ENCODE peak calls at places on chromosomes 5 and 9, in eight cellular contexts. P is heart right ventricle; C is OCI-LY7; F is neuronal stem cell; U is upper lobe of right lung; N is iPS DF 6.9; K is effector memory CD4-positive, alpha-beta T cell; H is adrenal gland. T is an unnamed sample. For H3K4me1, the result is how much of the 10 kb centered on the place peaks cover.

GRCh38 chr5:168401880-168402279 is 84.4 kb upstream of the RARS1 start:
- DNase-seq in P (no peak), C (no peak), F (no peak), U (no peak), N (no peak), K (no peak), H (no peak), T (no peak)

GRCh38 chr9:133322701-133323100 is 13.3 kb downstream of the SURF6 start:
- DNase-seq in P (no peak), C (no peak), F (no peak), U (no peak), N (no peak), K (no peak), H (peak), T (no peak)

GRCh38 chr5:177498013-177498847 is 826 bp upstream of the PDLIM7 start:
- DNase-seq in P (no peak), C (no peak), F (no peak), U (peak), N (no peak), K (peak), H (no peak), T (no peak)

GRCh38 chr5:134114886-134115805 is 665 bp downstream of the TCF7 start:
- DNase-seq in P (no peak), C (peak), F (no peak), U (peak), N (peak), K (peak), H (peak), T (no peak)

GRCh38 chr5:152193391-152194107 is 211.5 kb downstream of the NMUR2 start:
- DNase-seq in P (no peak), C (no peak), F (no peak), U (no peak), N (no peak), K (no peak), H (no peak), T (no peak)

GRCh38 chr9:36870960-36871359 is 163.1 kb downstream of the PAX5 start:
- DNase-seq in P (no peak), C (no peak), F (no peak), U (peak), N (no peak), K (no peak), H (peak), T (no peak)

GRCh38 chr9:121075251-121076036 is 689 bp downstream of the CNTRL start:
- DNase-seq in P (no peak), C (peak), F (no peak), U (no peak), N (no peak), K (no peak), H (no peak), T (no peak)

GRCh38 chr5:60287174-60287771 is 393.7 kb upstream of the PDE4D start:
- DNase-seq in P (no peak), C (peak), F (peak), U (peak), N (peak), K (no peak), H (no peak), T (no peak)

GRCh38 chr5:347712-348284 is 26.3 kb downstream of the AHRR start:
- DNase-seq in P (no peak), C (no peak), F (no peak), U (no peak), N (no peak), K (no peak), H (no peak), T (no peak)

GRCh38 chr5:33688041-33688980 is 203.5 kb downstream of the ADAMTS12 start:
- DNase-seq in P (peak), C (no peak), F (no peak), U (no peak), N (no peak), K (no peak), H (no peak), T (no peak)

GRCh38 chr5:121688126-121688525 is 163.6 kb upstream of the FTMT start:
- DNase-seq in P (no peak), C (no peak), F (no peak), U (no peak), N (no peak), K (no peak), H (no peak), T (no peak)

GRCh38 chr5:176700239-176700847 is 53.1 kb downstream of the TSPAN17 start:
- DNase-seq in P (no peak), C (peak), F (peak), U (no peak), N (no peak), K (no peak), H (peak), T (no peak)

GRCh38 chr9:105251733-105252404 is 7.4 kb downstream of the SLC44A1 start:
- DNase-seq in P (no peak), C (no peak), F (no peak), U (no peak), N (no peak), K (no peak), H (no peak), T (no peak)

GRCh38 chr5:141319202-141319601 is 1.4 kb downstream of the TAF7 start:
- DNase-seq in P (no peak), C (no peak), F (no peak), U (no peak), N (no peak), K (no peak), H (no peak), T (no peak)
- H3K4me3 ChIP-seq in P (no peak), C (peak), F (no peak), U (peak), N (no peak), K (no peak), H (no peak), T (no peak)

GRCh38 chr9:128723352-128723865 is 518 bp downstream of the ZDHHC12 start:
- DNase-seq in P (no peak), C (no peak), F (peak), U (no peak), N (no peak), K (no peak), H (peak), T (no peak)
- H3K27ac ChIP-seq in P (peak), C (peak), F (no peak), U (peak), N (no peak), K (peak), H (no peak), T (peak)

DNA sequence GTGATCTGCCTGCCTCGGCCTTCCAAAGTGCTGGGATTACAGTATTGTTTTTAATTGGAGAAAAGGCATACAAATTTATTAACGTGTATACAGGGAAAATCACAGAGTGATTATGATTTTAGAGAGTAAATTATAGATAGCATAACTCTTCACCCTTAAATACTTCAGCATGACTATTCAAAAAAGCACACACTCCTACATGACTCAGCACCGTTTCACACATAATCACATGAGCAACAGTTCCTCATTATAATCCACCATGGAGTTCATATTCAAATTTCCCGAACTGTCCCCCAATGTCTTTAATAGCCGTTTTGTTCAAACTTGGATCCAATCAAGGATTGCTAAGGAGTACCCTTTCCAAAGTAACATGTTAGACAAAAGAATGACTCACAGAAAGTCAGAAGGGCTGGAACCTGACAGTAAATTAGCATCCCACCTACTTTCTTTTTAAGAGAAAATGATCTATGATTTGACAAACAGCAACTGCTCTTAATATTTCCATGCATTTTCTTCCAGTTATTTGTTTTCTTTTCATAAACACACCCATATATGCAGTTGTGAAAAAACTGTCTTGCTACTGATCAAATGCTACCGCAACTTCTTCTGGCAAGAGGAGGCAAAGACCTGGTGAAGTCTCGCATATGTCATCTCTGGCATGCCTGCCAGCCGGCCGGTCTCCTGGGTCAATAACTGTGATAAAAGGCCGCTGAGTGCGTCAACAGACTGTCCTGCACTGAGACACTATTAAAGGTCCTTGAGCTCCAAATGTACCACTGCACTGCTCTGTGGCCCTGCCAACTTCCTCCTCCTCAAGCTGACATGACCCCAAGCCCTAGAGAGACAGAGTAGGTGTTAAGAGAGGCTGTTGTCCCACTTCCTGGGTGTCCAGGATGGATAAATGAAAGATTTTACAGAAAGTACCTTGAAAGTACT is 31.9 kb downstream of the RAPGEF1 start:
- DNase-seq in P (peak), C (peak), F (no peak), U (peak), N (no peak), K (no peak), H (peak), T (no peak)
- H3K4me1 ChIP-seq in P (half or more), C (half or more), F (under half), U (half or more), N (under half), K (under half), H (under half), T (under half)

GRCh38 chr5:115599924-115600323 is 2.4 kb downstream of the TICAM2 start:
- DNase-seq in P (no peak), C (no peak), F (no peak), U (no peak), N (no peak), K (no peak), H (no peak), T (no peak)

GRCh38 chr5:115602585-115603125 is 376 bp upstream of the TICAM2 start:
- DNase-seq in P (no peak), C (no peak), F (peak), U (no peak), N (no peak), K (no peak), H (no peak), T (no peak)

GRCh38 chr5:115601709-115602584 is at the start of gene TICAM2:
- DNase-seq in P (peak), C (peak), F (peak), U (peak), N (no peak), K (peak), H (peak), T (peak)

GRCh38 chr5:115600771-115601170 is 1.5 kb downstream of the TICAM2 start:
- DNase-seq in P (no peak), C (no peak), F (no peak), U (no peak), N (no peak), K (no peak), H (no peak), T (no peak)

DNA sequence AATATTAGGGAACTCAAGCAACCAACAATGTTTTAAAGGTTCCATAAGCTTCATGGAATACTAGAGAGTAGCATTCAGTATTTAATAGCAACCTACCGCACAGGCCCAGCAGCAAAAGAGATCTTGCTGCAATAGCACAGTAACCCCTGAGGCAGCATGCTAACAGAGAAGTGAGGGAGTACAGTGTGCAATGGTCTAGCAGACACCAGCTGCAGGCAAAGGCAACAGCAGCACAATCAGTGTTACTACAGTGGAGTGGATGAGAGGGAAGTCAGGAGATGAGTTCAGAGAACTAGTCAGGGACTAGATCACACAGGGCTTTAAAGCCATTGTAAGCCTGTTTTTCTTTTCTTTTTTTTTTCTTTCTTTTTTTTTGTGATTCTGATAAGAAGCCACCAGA is 2.8 kb downstream of the TICAM2 start:
- DNase-seq in P (no peak), C (peak), F (no peak), U (no peak), N (no peak), K (no peak), H (peak), T (no peak)
- H3K4me3 ChIP-seq in P (no peak), C (no peak), F (no peak), U (no peak), N (no peak), K (no peak), H (no peak), T (no peak)

GRCh38 chr5:97536683-97537082 is 353.6 kb upstream of the RIOK2 start:
- DNase-seq in P (no peak), C (no peak), F (no peak), U (no peak), N (no peak), K (no peak), H (no peak), T (no peak)

GRCh38 chr5:97531549-97531948 is 348.5 kb upstream of the RIOK2 start:
- DNase-seq in P (no peak), C (no peak), F (no peak), U (no peak), N (no peak), K (no peak), H (no peak), T (no peak)

GRCh38 chr5:97538916-97539315 is 355.9 kb upstream of the RIOK2 start:
- DNase-seq in P (no peak), C (no peak), F (no peak), U (no peak), N (no peak), K (no peak), H (no peak), T (no peak)

GRCh38 chr5:97529354-97529753 is 346.3 kb upstream of the RIOK2 start:
- DNase-seq in P (no peak), C (no peak), F (no peak), U (no peak), N (no peak), K (no peak), H (no peak), T (no peak)

GRCh38 chr5:97534166-97534565 is 351.1 kb upstream of the RIOK2 start:
- DNase-seq in P (peak), C (peak), F (peak), U (no peak), N (peak), K (no peak), H (no peak), T (no peak)
- H3K27ac ChIP-seq in P (no peak), C (no peak), F (no peak), U (no peak), N (no peak), K (no peak), H (no peak), T (no peak)

GRCh38 chr5:135391869-135392255 is 7.2 kb downstream of the MACROH2A1 start:
- DNase-seq in P (no peak), C (no peak), F (no peak), U (no peak), N (no peak), K (no peak), H (no peak), T (no peak)
- H3K4me1 ChIP-seq in P (half or more), C (under half), F (under half), U (half or more), N (under half), K (under half), H (under half), T (half or more)

DNA sequence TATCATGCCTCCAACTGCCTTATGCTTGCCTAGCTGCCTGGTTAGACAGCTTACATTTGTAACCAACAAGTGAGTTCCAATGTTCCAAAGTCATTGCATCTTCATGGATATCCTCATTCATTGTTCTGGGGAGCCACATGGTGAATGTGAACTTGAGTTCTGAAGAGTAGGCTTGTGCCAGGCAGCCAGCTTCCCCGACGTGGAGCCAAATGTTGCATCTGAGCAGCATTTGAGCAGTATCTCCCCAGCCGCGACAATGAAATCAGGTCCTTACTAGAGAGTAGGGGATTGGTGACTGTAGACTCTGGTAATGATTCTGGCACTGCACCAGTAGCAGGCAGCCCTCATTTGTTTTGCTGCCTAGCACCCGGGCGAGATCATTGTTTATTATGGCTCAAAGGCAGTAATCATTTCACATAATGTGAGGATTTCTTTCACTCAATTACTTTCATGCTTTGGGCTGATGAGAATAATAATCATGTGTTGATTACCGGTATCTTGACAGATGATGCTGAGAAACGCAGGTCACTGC is 451.4 kb upstream of the C9orf72 start:
- DNase-seq in P (no peak), C (no peak), F (no peak), U (no peak), N (no peak), K (no peak), H (peak), T (no peak)
- H3K4me3 ChIP-seq in P (no peak), C (no peak), F (no peak), U (no peak), N (no peak), K (no peak), H (no peak), T (no peak)

DNA sequence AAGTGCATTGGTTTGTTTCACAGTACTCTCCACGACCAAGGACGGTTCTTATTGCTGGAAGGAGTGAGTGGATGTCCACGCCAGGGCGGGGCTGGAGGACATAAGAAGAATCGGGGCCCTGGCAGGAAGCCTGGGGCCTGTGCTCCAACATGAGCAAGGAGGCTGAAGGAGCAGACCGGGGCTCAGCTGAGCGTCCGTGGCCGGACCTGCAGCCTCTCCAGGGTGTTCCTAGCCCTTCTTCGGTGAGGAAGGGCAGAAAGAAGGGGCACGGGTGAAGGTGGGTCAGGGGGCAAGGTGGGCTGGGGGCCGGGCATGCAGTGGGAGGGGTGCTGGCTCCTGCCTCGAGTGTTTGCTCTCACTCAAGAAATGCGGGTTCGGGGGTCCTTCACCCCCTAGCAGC is 18.1 kb downstream of the FAM78A start:
- DNase-seq in P (no peak), C (no peak), F (no peak), U (no peak), N (no peak), K (no peak), H (no peak), T (no peak)
- H3K27ac ChIP-seq in P (peak), C (peak), F (no peak), U (peak), N (no peak), K (peak), H (no peak), T (no peak)

GRCh38 chr9:130847306-130848217 is 12.5 kb downstream of the ABL1 start:
- DNase-seq in P (peak), C (no peak), F (no peak), U (no peak), N (no peak), K (no peak), H (peak), T (peak)
- H3K4me1 ChIP-seq in P (half or more), C (under half), F (under half), U (half or more), N (under half), K (under half), H (under half), T (under half)

T was measured in RWPE2.